ENCODE peak calls at places on chromosomes 11 and 22, in ten cellular contexts. I is ovary, Z is testis, B is right lobe of liver, G is heart left ventricle, M is A549, K is Peyer's patch, X is spleen, U is IMR-90, P is suprapubic skin. E is an unnamed sample.

GRCh38 chr11:221539-221938 is 14.0 kb downstream of the RIC8A start:
- DNase-seq in I (no peak), Z (no peak), B (no peak), G (no peak), M (no peak), K (peak; percentile 4), X (no peak), U (no peak), P (no peak), E (no peak)

GRCh38 chr11:111443640-111444039 is 64.6 kb upstream of the POU2AF1 start:
- DNase-seq in I (no peak), Z (no peak), B (no peak), G (no peak), M (no peak), K (no peak), X (no peak), U (no peak), P (no peak), E (no peak)

GRCh38 chr11:16350125-16350524 is 6.2 kb downstream of the SOX6 start:
- DNase-seq in I (no peak), Z (no peak), B (no peak), G (no peak), M (no peak), K (no peak), X (no peak), U (no peak), P (no peak), E (no peak)

GRCh38 chr11:123509737-123510578 is 79.9 kb downstream of the GRAMD1B start:
- DNase-seq in I (no peak), Z (no peak), B (no peak), G (no peak), M (no peak), K (no peak), X (no peak), U (peak; percentile 91), P (no peak), E (peak; percentile 65)

GRCh38 chr22:46006379-46007002 is 29.5 kb upstream of the WNT7B start:
- DNase-seq in I (peak; percentile 97), Z (peak; percentile 97), B (peak; percentile 89), G (peak; percentile 94), M (peak; percentile 85), K (peak; percentile 96), X (peak; percentile 98), U (peak; percentile 80), P (peak; percentile 97), E (peak; percentile 90)

GRCh38 chr11:11531127-11531526 is 90.7 kb downstream of the GALNT18 start:
- DNase-seq in I (no peak), Z (no peak), B (no peak), G (peak; percentile 45), M (no peak), K (no peak), X (no peak), U (no peak), P (no peak), E (no peak)

GRCh38 chr11:66950113-66950535 is 8.1 kb downstream of the PC start:
- DNase-seq in I (no peak), Z (no peak), B (peak; percentile 69), G (no peak), M (peak; percentile 97), K (peak; percentile 78), X (no peak), U (peak; percentile 94), P (peak; percentile 80), E (peak; percentile 46)

GRCh38 chr11:97398246-97398645 is 1008.4 kb downstream of the JRKL start:
- DNase-seq in I (no peak), Z (no peak), B (no peak), G (no peak), M (no peak), K (no peak), X (no peak), U (no peak), P (no peak), E (no peak)

GRCh38 chr22:41147722-41148121 is 55.3 kb downstream of the EP300 start:
- DNase-seq in I (no peak), Z (no peak), B (no peak), G (no peak), M (no peak), K (no peak), X (no peak), U (no peak), P (no peak), E (no peak)

GRCh38 chr11:69011624-69012091 is 1.4 kb downstream of the MRGPRF start:
- DNase-seq in I (peak; percentile 47), Z (no peak), B (no peak), G (no peak), M (no peak), K (no peak), X (peak; percentile 54), U (no peak), P (no peak), E (no peak)

GRCh38 chr11:69014936-69015549 is 2.0 kb upstream of the MRGPRF start:
- DNase-seq in I (peak; percentile 64), Z (no peak), B (no peak), G (no peak), M (no peak), K (no peak), X (no peak), U (no peak), P (no peak), E (no peak)

GRCh38 chr11:69014084-69014935 is 1.3 kb upstream of the MRGPRF start:
- DNase-seq in I (peak; percentile 92), Z (peak; percentile 80), B (no peak), G (peak; percentile 73), M (no peak), K (peak; percentile 72), X (peak; percentile 75), U (peak; percentile 82), P (no peak), E (no peak)

GRCh38 chr11:69012092-69013008 is 696 bp downstream of the MRGPRF start:
- DNase-seq in I (peak; percentile 71), Z (no peak), B (no peak), G (no peak), M (no peak), K (no peak), X (peak; percentile 52), U (peak; percentile 57), P (no peak), E (no peak)

DNA sequence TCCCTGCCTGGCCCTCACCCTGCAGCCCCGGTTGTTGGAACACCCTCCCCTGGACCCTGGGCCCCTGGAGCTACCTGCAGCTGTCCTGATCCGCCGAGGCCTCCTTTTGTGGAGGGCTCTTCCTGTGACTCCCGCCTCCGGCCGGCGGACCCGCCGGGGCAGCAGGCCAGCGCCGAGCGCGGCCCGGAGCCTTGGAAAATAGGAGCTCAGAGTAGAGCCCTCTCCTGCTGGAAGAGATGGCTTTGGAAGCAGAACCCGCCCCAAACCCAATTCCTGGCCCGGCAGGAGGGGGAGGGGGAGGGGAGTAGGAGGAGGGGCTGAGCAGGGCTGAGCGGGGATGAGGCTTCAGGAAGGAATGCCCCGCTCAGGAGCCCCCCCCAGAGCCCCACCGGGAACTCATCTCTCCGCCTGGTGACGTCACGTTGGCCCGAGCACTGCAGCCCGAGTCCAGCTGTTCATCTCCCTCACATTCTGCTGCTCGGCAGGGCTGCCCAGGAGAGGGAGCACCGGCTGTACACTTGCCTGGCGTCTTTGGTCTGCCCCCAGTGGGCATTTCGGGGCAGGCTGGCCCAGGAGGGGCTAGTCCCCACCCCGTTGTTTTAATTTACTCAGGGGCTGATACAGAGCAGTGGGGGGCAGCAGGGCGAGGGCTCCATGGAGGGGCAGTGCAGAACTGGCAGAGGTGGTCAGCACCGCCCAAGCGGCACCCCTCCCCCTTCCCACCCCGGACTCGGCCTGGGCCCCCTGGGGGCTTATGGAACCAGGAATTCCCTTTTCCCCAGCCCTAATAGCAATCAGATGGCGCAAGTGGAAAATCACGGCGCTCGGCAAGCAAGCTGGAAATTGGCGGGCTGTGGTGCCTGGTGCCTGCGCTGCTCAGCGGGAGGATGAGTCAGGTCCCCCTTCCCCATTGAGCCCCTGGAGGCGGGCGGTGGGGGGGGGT is at the start of gene MRGPRF:
- DNase-seq in I (peak; percentile 95), Z (peak; percentile 88), B (peak; percentile 57), G (peak; percentile 88), M (peak; percentile 30), K (peak; percentile 86), X (peak; percentile 73), U (peak; percentile 91), P (peak; percentile 94), E (peak; percentile 98)
- TF ChIP-seq CTCF in I (peak; percentile 58), Z (peak; percentile 43), B (peak; percentile 23), G (no peak), M (no peak), K (peak; percentile 27), X (peak; percentile 29), U (peak; percentile 78), P (peak; percentile 40), E (no peak)

GRCh38 chr11:64673279-64673678 is 49.7 kb downstream of the NRXN2 start:
- DNase-seq in I (no peak), Z (no peak), B (no peak), G (no peak), M (no peak), K (no peak), X (no peak), U (no peak), P (no peak), E (no peak)
- H3K4me3 ChIP-seq in I (no peak overlapping the region), Z (no peak overlapping the region), B (no peak overlapping the region), G (no peak overlapping the region), M (no peak overlapping the region), K (no peak overlapping the region), X (no peak overlapping the region), U (no peak overlapping the region), P (no peak overlapping the region), E (no peak overlapping the region)

DNA sequence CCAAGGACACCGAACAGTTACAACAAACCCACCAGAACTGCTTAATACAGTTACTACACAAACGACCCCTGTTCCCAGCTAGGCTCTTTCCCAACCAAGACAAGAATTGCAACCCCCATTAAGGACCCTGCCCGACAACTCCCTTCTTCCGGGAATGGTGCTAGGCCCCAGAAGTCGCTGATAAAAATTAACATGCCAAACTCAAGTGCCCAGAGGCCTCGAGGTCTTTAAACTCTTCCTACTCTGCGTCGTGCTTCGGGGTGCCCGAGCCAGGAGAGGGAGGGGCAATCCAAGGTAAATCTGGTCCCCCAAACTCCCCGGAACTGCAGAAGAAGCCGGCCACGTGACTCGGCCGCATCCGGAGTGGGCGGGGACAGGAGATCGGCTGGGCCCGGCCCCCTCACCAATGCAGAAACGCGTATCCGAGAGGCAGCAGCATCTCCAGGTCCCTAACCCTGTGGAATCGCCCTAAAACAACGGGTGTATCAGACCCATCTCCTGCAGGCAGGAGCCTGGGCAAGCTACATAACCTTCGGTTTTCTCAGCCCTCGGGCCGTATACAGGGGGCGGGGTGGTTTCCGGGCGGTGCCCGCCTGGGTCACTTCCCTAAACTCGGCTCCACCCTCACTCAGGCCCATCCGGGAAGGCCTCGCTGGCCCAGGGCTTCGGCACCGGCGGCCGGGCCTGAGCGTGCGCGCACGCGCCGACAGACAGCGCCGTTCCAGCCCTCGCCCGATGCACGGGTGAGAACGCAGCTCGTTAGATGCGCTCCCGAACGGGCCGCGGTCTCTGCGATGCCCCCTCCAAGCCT is 1.1 kb downstream of the CFL1 start:
- DNase-seq in I (peak; percentile 86), Z (peak; percentile 90), B (peak; percentile 89), G (peak; percentile 85), M (peak; percentile 81), K (peak; percentile 95), X (peak; percentile 97), U (peak; percentile 52), P (peak; percentile 93), E (peak; percentile 83)
- TF ChIP-seq POLR2A in I (peak; percentile 60), Z (no peak), B (peak; percentile 68), G (peak; percentile 37), M (peak; percentile 45), K (peak; percentile 55), X (no peak), U (no peak), P (peak; percentile 47), E (no peak)

DNA sequence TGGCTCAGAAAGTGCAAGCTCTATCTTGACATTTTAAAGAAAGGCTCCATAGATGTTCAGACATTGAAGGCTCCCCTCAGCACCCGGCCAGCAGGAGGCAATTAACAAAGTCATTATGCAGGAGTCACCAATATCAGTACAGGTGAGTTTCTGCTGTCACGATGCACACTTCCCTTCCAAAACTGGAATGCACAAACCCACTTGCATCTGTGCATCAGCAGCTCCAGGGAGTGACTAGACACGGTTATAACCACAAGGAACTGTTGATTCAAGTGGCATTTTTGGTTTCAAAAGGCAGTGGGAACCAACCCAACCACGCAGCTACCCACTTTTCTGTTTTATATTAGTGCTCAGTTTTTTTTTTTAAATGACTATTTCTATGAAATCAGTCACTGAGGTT is 293.9 kb upstream of the NARS2 start:
- DNase-seq in I (no peak), Z (no peak), B (no peak), G (no peak), M (no peak), K (no peak), X (no peak), U (no peak), P (no peak), E (no peak)
- TF ChIP-seq CTCF in I (no peak), Z (no peak), B (no peak), G (no peak), M (no peak), K (no peak), X (no peak), U (no peak), P (no peak), E (no peak)